ENCODE peak calls at places on chromosomes 11 and 22, in four cellular contexts. One of them, this sample, is unnamed.

GRCh38 chr11:79342686-79343085 is 98.1 kb downstream of the TENM4 start:
- DNase-seq in smooth muscle cell of the brain vasculature: no peak
- DNase-seq in NCI-H1417: peak
- DNase-seq in endodermal cell: no peak
- DNase-seq in this sample: no peak

GRCh38 chr11:60944504-60945294 is 7.3 kb downstream of the SLC15A3 start:
- DNase-seq in smooth muscle cell of the brain vasculature: no peak
- DNase-seq in NCI-H1417: no peak
- DNase-seq in endodermal cell: peak
- DNase-seq in this sample: peak

GRCh38 chr11:96288915-96289314 is 54.1 kb downstream of the MAML2 start:
- DNase-seq in smooth muscle cell of the brain vasculature: no peak
- DNase-seq in NCI-H1417: no peak
- DNase-seq in endodermal cell: no peak
- DNase-seq in this sample: no peak

GRCh38 chr11:130634981-130635473 is 186.6 kb downstream of the ADAMTS15 start:
- DNase-seq in smooth muscle cell of the brain vasculature: peak
- DNase-seq in NCI-H1417: peak
- DNase-seq in endodermal cell: peak
- DNase-seq in this sample: peak

GRCh38 chr11:101912823-101913284 is 2.0 kb upstream of the CEP126 start:
- DNase-seq in smooth muscle cell of the brain vasculature: no peak
- DNase-seq in NCI-H1417: no peak
- DNase-seq in endodermal cell: no peak
- DNase-seq in this sample: no peak

GRCh38 chr11:75239551-75240290 is 853 bp upstream of the TPBGL start:
- DNase-seq in smooth muscle cell of the brain vasculature: no peak
- DNase-seq in NCI-H1417: no peak
- DNase-seq in endodermal cell: peak
- DNase-seq in this sample: no peak

GRCh38 chr11:93831343-93832082 is 18.9 kb downstream of the VSTM5 start:
- DNase-seq in smooth muscle cell of the brain vasculature: no peak
- DNase-seq in NCI-H1417: no peak
- DNase-seq in endodermal cell: no peak
- DNase-seq in this sample: no peak

GRCh38 chr22:47209547-47210023 is 447.1 kb downstream of the TBC1D22A start:
- DNase-seq in smooth muscle cell of the brain vasculature: no peak
- DNase-seq in NCI-H1417: no peak
- DNase-seq in endodermal cell: peak
- DNase-seq in this sample: no peak

GRCh38 chr11:83361831-83362230 is 75.7 kb upstream of the CCDC90B start:
- DNase-seq in smooth muscle cell of the brain vasculature: no peak
- DNase-seq in NCI-H1417: no peak
- DNase-seq in endodermal cell: no peak
- DNase-seq in this sample: no peak

GRCh38 chr11:11931461-11932055 is 76.9 kb downstream of the DKK3 start:
- DNase-seq in smooth muscle cell of the brain vasculature: peak
- DNase-seq in NCI-H1417: peak
- DNase-seq in endodermal cell: no peak
- DNase-seq in this sample: peak

GRCh38 chr22:44926491-44927415 is 83.1 kb downstream of the PHF21B start:
- DNase-seq in smooth muscle cell of the brain vasculature: no peak
- DNase-seq in NCI-H1417: no peak
- DNase-seq in endodermal cell: no peak
- DNase-seq in this sample: no peak

GRCh38 chr11:19936461-19936860 is 223.8 kb downstream of the DBX1 start:
- DNase-seq in smooth muscle cell of the brain vasculature: no peak
- DNase-seq in NCI-H1417: no peak
- DNase-seq in endodermal cell: no peak
- DNase-seq in this sample: no peak

GRCh38 chr11:74272276-74272675 is 39.2 kb downstream of the P4HA3 start:
- DNase-seq in smooth muscle cell of the brain vasculature: no peak
- DNase-seq in NCI-H1417: no peak
- DNase-seq in endodermal cell: no peak
- DNase-seq in this sample: no peak

GRCh38 chr11:95231881-95232605 is 1.0 kb upstream of the SESN3 start:
- DNase-seq in smooth muscle cell of the brain vasculature: no peak
- DNase-seq in NCI-H1417: peak
- DNase-seq in endodermal cell: peak
- DNase-seq in this sample: peak

GRCh38 chr22:49027122-49027670 is 800.5 kb downstream of the BRD1 start:
- DNase-seq in smooth muscle cell of the brain vasculature: no peak
- DNase-seq in NCI-H1417: no peak
- DNase-seq in endodermal cell: no peak
- DNase-seq in this sample: no peak

GRCh38 chr11:17163742-17164141 is 44.0 kb downstream of the PIK3C2A start:
- DNase-seq in smooth muscle cell of the brain vasculature: no peak
- DNase-seq in NCI-H1417: no peak
- DNase-seq in endodermal cell: no peak
- DNase-seq in this sample: no peak

GRCh38 chr11:117970400-117971024 is 15.7 kb upstream of the IL10RA start:
- DNase-seq in smooth muscle cell of the brain vasculature: no peak
- DNase-seq in NCI-H1417: no peak
- DNase-seq in endodermal cell: no peak
- DNase-seq in this sample: no peak

GRCh38 chr11:67120881-67121710 is 2.0 kb downstream of the KDM2A start:
- DNase-seq in smooth muscle cell of the brain vasculature: no peak
- DNase-seq in NCI-H1417: no peak
- DNase-seq in endodermal cell: no peak
- DNase-seq in this sample: no peak

GRCh38 chr11:110471315-110471714 is 41.6 kb downstream of the FDX1 start:
- DNase-seq in smooth muscle cell of the brain vasculature: no peak
- DNase-seq in NCI-H1417: no peak
- DNase-seq in endodermal cell: no peak
- DNase-seq in this sample: no peak

GRCh38 chr11:78074756-78075155 is 4.9 kb downstream of the NDUFC2 start:
- DNase-seq in smooth muscle cell of the brain vasculature: no peak
- DNase-seq in NCI-H1417: peak
- DNase-seq in endodermal cell: no peak
- DNase-seq in this sample: no peak

GRCh38 chr11:122751298-122752070 is 86.8 kb upstream of the CRTAM start:
- DNase-seq in smooth muscle cell of the brain vasculature: no peak
- DNase-seq in NCI-H1417: peak
- DNase-seq in endodermal cell: no peak
- DNase-seq in this sample: no peak

GRCh38 chr11:34356918-34357645 is 728 bp downstream of the ABTB2 start:
- DNase-seq in smooth muscle cell of the brain vasculature: no peak
- DNase-seq in NCI-H1417: peak
- DNase-seq in endodermal cell: peak
- DNase-seq in this sample: peak

GRCh38 chr22:41469218-41469851 is 418 bp downstream of the ACO2 start:
- DNase-seq in smooth muscle cell of the brain vasculature: no peak
- DNase-seq in NCI-H1417: no peak
- DNase-seq in endodermal cell: no peak
- DNase-seq in this sample: peak

GRCh38 chr11:68976095-68976494 is 4.7 kb downstream of the MRGPRD start:
- DNase-seq in smooth muscle cell of the brain vasculature: no peak
- DNase-seq in NCI-H1417: no peak
- DNase-seq in endodermal cell: no peak
- DNase-seq in this sample: no peak

GRCh38 chr22:44000123-44000522 is 24.0 kb upstream of the PARVB start:
- DNase-seq in smooth muscle cell of the brain vasculature: no peak
- DNase-seq in NCI-H1417: no peak
- DNase-seq in endodermal cell: no peak
- DNase-seq in this sample: no peak

GRCh38 chr11:113655771-113656170 is 50.3 kb downstream of the TMPRSS5 start:
- DNase-seq in smooth muscle cell of the brain vasculature: no peak
- DNase-seq in NCI-H1417: no peak
- DNase-seq in endodermal cell: peak
- DNase-seq in this sample: no peak

GRCh38 chr11:44275241-44275640 is 34.7 kb downstream of the ALX4 start:
- DNase-seq in smooth muscle cell of the brain vasculature: no peak
- DNase-seq in NCI-H1417: no peak
- DNase-seq in endodermal cell: no peak
- DNase-seq in this sample: no peak

This sample was measured in mesendoderm.